ENCODE peak calls at places on chromosomes 4 and X, in eight cellular contexts. F is lower leg skin, Y is OCI-LY7, G is omental fat pad, I is nephron progenitor cell, E is neural crest cell, K is GM23338, Q is heart right ventricle. B is an unnamed sample.

GRCh38 chr4:98577956-98578355 is 80.5 kb downstream of the TSPAN5 start:
- DNase-seq in F (no peak), Y (no peak), G (no peak), I (no peak), E (no peak), K (no peak), Q (no peak), B (no peak)

GRCh38 chr4:86484241-86484640 is 109.9 kb upstream of the PTPN13 start:
- DNase-seq in F (no peak), Y (no peak), G (no peak), I (no peak), E (no peak), K (no peak), Q (no peak), B (no peak)

GRCh38 chr4:114296126-114296525 is 302.5 kb upstream of the UGT8 start:
- DNase-seq in F (no peak), Y (no peak), G (no peak), I (no peak), E (no peak), K (no peak), Q (no peak), B (no peak)

GRCh38 chr4:87366763-87367162 is 24.2 kb downstream of the HSD17B11 start:
- DNase-seq in F (no peak), Y (no peak), G (no peak), I (no peak), E (no peak), K (no peak), Q (no peak), B (no peak)

GRCh38 chr4:23937173-23937572 is 47.3 kb upstream of the PPARGC1A start:
- DNase-seq in F (no peak), Y (no peak), G (no peak), I (no peak), E (no peak), K (no peak), Q (no peak), B (no peak)

GRCh38 chrX:56986138-56986537 is 9.2 kb downstream of the SPIN3 start:
- DNase-seq in F (no peak), Y (no peak), G (no peak), I (no peak), E (no peak), K (no peak), Q (no peak), B (peak)

GRCh38 chrX:68822641-68823410 is 6.0 kb upstream of the EFNB1 start:
- DNase-seq in F (no peak), Y (peak), G (no peak), I (peak), E (peak), K (peak), Q (no peak), B (peak)

GRCh38 chrX:9166566-9166909 is 132.6 kb upstream of the FAM9B start:
- DNase-seq in F (no peak), Y (no peak), G (no peak), I (no peak), E (no peak), K (no peak), Q (no peak), B (no peak)

GRCh38 chr4:93788712-93789111 is 39.8 kb upstream of the ATOH1 start:
- DNase-seq in F (no peak), Y (peak), G (no peak), I (no peak), E (no peak), K (peak), Q (no peak), B (no peak)

GRCh38 chr4:165965503-165965902 is 92.5 kb downstream of the TLL1 start:
- DNase-seq in F (no peak), Y (no peak), G (no peak), I (no peak), E (no peak), K (no peak), Q (no peak), B (no peak)

GRCh38 chr4:84944952-84945351 is 21.5 kb downstream of the WDFY3 start:
- DNase-seq in F (no peak), Y (no peak), G (no peak), I (no peak), E (no peak), K (no peak), Q (no peak), B (no peak)

GRCh38 chrX:15718283-15718970 is 19.6 kb upstream of the CA5B start:
- DNase-seq in F (no peak), Y (no peak), G (no peak), I (no peak), E (no peak), K (peak), Q (no peak), B (no peak)

GRCh38 chr4:123826896-123827295 is 430.3 kb downstream of the SPRY1 start:
- DNase-seq in F (no peak), Y (no peak), G (no peak), I (no peak), E (no peak), K (no peak), Q (peak), B (no peak)

GRCh38 chr4:27711041-27711440 is 850.4 kb downstream of the STIM2 start:
- DNase-seq in F (no peak), Y (no peak), G (no peak), I (no peak), E (no peak), K (no peak), Q (no peak), B (no peak)

GRCh38 chr4:39719804-39720580 is 22.1 kb downstream of the UBE2K start:
- DNase-seq in F (no peak), Y (no peak), G (no peak), I (no peak), E (no peak), K (no peak), Q (no peak), B (no peak)

GRCh38 chrX:153966283-153966688 is 5.3 kb downstream of the HCFC1 start:
- DNase-seq in F (no peak), Y (no peak), G (no peak), I (no peak), E (no peak), K (no peak), Q (no peak), B (no peak)

DNA sequence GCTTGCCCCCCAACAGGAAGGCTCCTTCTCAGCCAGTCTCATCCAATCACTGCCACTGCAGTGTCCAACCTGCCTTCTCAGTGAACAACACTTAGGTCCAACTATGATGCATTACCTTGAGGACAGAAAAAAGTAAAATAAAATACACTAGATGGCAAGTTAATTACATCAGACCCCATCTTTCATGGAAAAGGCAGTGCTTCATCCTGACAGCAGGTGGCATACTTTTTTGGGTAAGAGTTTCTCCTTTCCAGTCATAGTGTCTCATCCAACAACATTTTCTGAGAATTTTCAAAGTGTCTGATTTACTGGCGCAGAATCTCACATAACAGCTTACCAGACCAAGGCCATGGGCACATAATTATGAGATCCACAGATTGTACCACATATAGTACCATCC is 1742.8 kb downstream of the PCDH7 start:
- DNase-seq in F (no peak), Y (peak), G (no peak), I (no peak), E (no peak), K (peak), Q (no peak), B (no peak)
- TF ChIP-seq CTCF in F (no peak), Y (peak), G (no peak), I (peak), E (peak), K (peak), Q (peak), B (no peak)

GRCh38 chr4:126799971-126800722 is 832.6 kb upstream of the INTU start:
- DNase-seq in F (no peak), Y (no peak), G (no peak), I (no peak), E (no peak), K (no peak), Q (no peak), B (no peak)
- TF ChIP-seq CTCF in F (no peak), Y (no peak), G (no peak), I (no peak), E (no peak), K (no peak), Q (no peak), B (no peak)

DNA sequence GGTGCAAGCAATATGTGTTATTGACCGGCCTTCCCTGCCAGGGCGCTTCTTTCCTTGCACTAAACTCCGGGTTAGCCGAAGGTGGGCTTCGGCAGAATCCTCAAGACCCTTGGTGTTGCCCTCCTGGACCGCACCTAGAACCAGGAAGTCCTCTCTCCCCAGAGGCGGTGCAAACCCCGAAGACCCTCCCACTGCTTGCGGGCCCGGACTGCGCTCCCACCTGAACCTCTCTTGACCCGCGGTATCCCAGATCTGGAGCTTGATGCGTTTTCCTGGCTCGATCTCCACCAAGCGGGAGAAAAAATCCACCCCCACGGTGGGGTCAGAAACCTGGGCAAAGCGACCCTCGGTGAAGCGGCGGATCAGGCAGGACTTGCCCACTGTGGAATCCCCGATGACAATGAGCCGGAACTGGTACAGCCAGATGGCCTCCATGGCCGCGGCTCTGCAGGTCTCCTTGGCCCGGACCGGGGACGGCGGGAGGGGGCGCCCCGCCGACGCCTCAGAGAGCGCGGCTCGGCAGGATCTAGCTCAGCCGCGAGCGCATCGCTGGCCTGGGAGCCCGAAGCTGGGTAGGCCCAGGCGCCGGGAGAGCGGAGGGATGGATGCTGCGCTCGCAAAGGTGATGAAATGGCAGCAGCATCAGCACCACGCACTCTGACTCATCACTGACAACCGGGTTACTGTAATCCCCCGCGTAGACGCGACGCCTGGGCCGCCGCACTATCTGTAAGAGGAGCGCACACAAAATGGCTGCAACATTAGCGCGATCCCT is at the start of gene RAB39B:
- DNase-seq in F (peak), Y (peak), G (no peak), I (peak), E (peak), K (peak), Q (peak), B (peak)
- TF ChIP-seq CTCF in F (no peak), Y (peak), G (no peak), I (no peak), E (no peak), K (no peak), Q (no peak), B (no peak)

DNA sequence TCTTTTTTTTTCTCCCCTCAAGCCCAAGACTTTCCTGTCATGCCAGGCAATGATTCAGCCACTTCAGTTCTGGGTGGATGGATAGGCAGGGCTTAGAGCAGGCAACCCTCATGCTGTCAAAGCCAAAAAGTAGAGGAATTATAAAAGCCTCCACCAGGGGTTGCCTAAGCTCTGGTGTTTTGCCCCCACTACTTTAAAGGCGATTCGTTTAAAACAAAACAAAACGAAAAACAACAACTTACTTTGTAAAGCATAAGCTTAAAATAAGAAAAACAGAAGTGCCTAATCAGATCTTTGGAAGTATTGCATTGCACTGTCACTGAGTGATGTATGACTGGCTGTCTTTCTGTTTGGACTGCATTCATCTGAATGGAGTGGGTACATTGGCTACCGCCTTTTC is 5.3 kb upstream of the IDS start:
- DNase-seq in F (no peak), Y (no peak), G (no peak), I (no peak), E (no peak), K (peak), Q (no peak), B (no peak)
- TF ChIP-seq CTCF in F (no peak), Y (peak), G (no peak), I (peak), E (peak), K (peak), Q (no peak), B (no peak)

DNA sequence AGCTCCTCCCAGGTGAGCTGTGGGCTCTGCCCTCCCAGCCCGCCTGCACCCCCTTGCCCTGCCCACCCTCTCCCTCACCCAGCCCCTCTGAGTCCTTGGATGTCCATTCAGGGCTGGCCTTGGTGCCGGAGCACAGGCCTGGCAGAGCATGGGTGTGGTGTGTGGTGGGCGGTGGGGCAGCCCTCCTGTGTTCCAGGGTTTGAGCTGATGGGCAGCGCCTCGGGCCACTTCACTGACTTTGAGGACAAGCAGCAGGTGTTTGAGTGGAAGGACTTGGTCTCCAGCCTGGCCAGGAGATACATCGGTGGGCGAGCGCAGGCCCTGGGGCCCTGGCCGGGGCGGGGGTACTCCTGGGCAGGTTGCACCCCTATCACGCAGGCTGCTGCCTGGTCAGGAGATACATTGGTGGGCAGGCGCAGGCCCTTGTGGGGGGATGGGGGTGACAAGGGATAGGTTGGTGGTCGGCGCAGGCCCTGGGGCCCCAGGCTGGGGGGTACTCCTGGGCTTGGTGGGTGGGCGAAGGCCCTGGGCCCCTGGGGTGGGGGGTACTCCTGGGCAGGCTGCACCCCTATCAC is 7.6 kb upstream of the SLC26A1 start:
- DNase-seq in F (no peak), Y (no peak), G (no peak), I (no peak), E (no peak), K (no peak), Q (no peak), B (no peak)
- TF ChIP-seq CTCF in F (no peak), Y (no peak), G (no peak), I (no peak), E (no peak), K (no peak), Q (no peak), B (no peak)

GRCh38 chr4:38132140-38132673 is 172.0 kb downstream of the PTTG2 start:
- DNase-seq in F (peak), Y (no peak), G (no peak), I (no peak), E (no peak), K (peak), Q (peak), B (peak)

GRCh38 chr4:38131371-38132139 is 171.4 kb downstream of the PTTG2 start:
- DNase-seq in F (no peak), Y (no peak), G (no peak), I (no peak), E (no peak), K (peak), Q (no peak), B (peak)

GRCh38 chr4:38128478-38129451 is 168.6 kb downstream of the PTTG2 start:
- DNase-seq in F (peak), Y (no peak), G (no peak), I (no peak), E (no peak), K (peak), Q (no peak), B (peak)

GRCh38 chr4:38130884-38131283 is 170.7 kb downstream of the PTTG2 start:
- DNase-seq in F (no peak), Y (no peak), G (no peak), I (no peak), E (no peak), K (no peak), Q (no peak), B (no peak)

GRCh38 chr4:38129452-38129830 is 169.2 kb downstream of the PTTG2 start:
- DNase-seq in F (no peak), Y (no peak), G (no peak), I (no peak), E (no peak), K (no peak), Q (no peak), B (no peak)
- TF ChIP-seq CTCF in F (no peak), Y (no peak), G (no peak), I (no peak), E (no peak), K (no peak), Q (no peak), B (no peak)